ENCODE peak calls at places on chromosomes 7 and 10, in four cellular contexts. T is epithelial cell of esophagus, U is D721Med, W is coronary artery. X is an unnamed sample.

GRCh38 chr10:33163941-33164824 is 170.3 kb downstream of the NRP1 start:
- DNase-seq in T (peak), U (no peak), W (no peak), X (no peak)

GRCh38 chr7:108580298-108580697 is 10.6 kb downstream of the DNAJB9 start:
- DNase-seq in T (no peak), U (no peak), W (no peak), X (no peak)

GRCh38 chr7:69517985-69518731 is 80.1 kb upstream of the AUTS2 start:
- DNase-seq in T (no peak), U (no peak), W (no peak), X (no peak)

GRCh38 chr10:49138361-49138891 is 4.6 kb upstream of the FAM170B start:
- DNase-seq in T (no peak), U (no peak), W (no peak), X (no peak)

GRCh38 chr7:22319424-22320403 is 37.2 kb downstream of the RAPGEF5 start:
- DNase-seq in T (no peak), U (no peak), W (no peak), X (no peak)

GRCh38 chr10:18279202-18279601 is 139.0 kb downstream of the CACNB2 start:
- DNase-seq in T (peak), U (no peak), W (no peak), X (no peak)

GRCh38 chr10:103747193-103747865 is 108.0 kb downstream of the SH3PXD2A start:
- DNase-seq in T (no peak), U (no peak), W (no peak), X (no peak)

GRCh38 chr7:12684186-12684585 is 3.2 kb upstream of the ARL4A start:
- DNase-seq in T (no peak), U (no peak), W (no peak), X (no peak)

GRCh38 chr7:24851791-24852190 is 94.5 kb upstream of the GSDME start:
- DNase-seq in T (peak), U (no peak), W (no peak), X (no peak)

GRCh38 chr10:4514445-4515108 is 311.4 kb upstream of the AKR1E2 start:
- DNase-seq in T (no peak), U (no peak), W (peak), X (no peak)

GRCh38 chr10:106682175-106682574 is 482.3 kb downstream of the SORCS1 start:
- DNase-seq in T (peak), U (no peak), W (no peak), X (no peak)
- TF ChIP-seq CTCF in T (no peak), U (peak), W (no peak), X (no peak)

DNA sequence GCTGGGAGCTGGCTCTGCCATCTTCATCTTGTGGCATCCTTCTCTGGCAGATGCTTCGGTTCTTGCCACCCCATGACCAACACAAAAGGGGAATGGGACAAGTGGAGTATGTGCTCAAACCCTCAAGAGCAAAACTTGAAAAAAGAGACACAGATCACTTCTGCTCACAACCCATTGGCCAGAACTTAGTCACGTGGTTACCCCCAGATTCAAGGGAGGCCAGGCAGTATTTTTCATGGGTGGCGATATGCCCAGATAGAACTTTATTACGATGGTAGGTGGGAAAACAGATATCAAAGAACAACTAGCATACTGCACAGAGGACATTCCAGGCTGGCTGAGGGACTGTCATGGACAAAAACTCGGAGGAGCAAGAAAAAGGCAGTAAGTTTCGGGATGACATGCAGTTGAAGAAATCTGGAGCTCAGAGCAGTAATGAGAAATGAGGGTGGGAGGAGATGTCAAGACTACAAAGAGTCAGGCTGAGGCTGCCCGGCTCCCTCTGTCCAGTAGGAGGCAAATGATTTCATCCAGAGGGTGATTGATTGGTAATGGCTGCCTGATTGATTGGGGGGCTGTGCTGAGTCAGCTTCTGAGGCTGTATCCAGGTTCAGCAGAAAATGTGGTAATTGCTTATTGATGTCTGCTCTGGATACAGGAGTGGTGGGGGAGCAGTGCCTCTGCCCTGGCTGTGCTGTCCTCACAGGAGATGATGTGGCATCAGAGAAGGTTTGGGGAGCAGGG is 25.3 kb downstream of the COL13A1 start:
- DNase-seq in T (no peak), U (no peak), W (no peak), X (no peak)
- TF ChIP-seq CTCF in T (no peak), U (no peak), W (no peak), X (no peak)

GRCh38 chr7:63117-63480 is 129.3 kb upstream of the FAM20C start:
- DNase-seq in T (no peak), U (no peak), W (no peak), X (no peak)

GRCh38 chr7:63521-64021 is 128.8 kb upstream of the FAM20C start:
- DNase-seq in T (no peak), U (no peak), W (no peak), X (no peak)

GRCh38 chr7:65554-65953 is 126.8 kb upstream of the FAM20C start:
- DNase-seq in T (peak), U (no peak), W (no peak), X (no peak)

GRCh38 chr7:64799-65430 is 127.5 kb upstream of the FAM20C start:
- DNase-seq in T (no peak), U (no peak), W (no peak), X (no peak)

DNA sequence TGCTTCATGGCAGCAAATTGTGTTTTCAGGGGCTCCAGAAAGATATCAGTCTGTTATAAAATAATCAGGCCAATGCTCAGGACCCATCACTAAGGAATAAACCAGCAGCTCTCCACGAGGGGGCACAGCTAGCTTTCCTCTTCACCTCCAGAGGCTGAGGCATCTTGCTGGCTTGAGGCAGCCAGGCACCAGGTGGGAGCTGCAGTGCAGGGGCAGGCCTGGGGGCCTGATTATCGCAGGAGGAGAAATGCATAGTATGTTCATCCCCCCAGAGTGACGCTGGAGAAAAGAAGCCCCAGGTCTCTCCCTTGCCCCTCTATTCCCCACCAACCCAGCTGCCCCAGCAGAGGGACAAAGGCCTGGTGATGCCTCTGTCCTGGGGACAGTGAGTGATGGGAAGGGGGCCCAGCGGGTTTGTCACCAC is 128.3 kb upstream of the FAM20C start:
- DNase-seq in T (peak), U (no peak), W (no peak), X (no peak)
- TF ChIP-seq CTCF in T (peak), U (peak), W (no peak), X (no peak)

DNA sequence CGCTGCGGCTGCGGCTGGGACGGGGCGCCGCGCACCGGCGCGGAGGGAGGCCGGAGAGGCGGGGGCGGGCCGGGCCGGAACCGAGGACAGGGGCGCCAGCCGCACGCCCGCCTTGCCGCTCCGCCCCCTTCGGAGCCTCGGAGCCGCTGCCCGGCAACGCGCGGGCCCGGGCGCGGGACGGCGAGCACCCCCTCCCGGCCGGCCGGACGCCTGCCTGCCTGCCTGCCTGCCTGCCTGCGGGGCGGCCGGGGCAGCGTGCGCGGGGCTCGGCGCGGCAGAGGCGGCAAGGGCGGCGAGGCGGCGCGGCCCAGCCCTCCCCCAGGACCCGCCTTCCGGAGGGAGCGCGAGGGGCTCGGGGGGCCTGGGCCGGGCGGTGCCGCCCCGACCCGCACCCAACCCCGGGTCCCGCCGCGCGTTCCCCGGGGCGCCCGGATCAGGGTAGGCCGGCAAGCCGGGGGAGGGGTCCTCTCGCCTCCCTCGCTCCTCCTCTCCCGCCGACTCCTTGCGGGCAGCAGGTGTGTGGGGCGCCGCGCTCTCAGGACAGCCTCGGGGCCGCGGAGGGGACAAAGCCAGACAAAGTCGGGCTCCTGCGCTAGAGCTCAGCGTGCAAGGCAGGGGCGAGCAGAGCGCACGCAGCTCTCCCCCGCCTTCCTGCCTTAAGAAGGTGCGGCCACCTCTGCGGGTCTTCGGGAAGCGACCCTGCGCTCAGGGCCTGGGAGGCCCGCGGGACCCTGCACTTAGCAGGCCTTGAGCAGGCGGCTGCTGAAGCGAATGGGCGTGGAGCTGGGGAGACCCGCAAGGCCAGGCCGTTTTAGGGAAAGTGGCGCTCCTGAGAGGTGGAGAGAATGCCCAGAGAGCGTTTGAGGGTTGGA is at the start of gene KIAA1549:
- DNase-seq in T (peak), U (peak), W (peak), X (peak)
- TF ChIP-seq CTCF in T (peak), U (peak), W (no peak), X (no peak)

GRCh38 chr10:71713135-71714040 is 6.2 kb downstream of the C10orf105 start:
- DNase-seq in T (peak), U (no peak), W (peak), X (no peak)
- TF ChIP-seq CTCF in T (no peak), U (no peak), W (no peak), X (no peak)

DNA sequence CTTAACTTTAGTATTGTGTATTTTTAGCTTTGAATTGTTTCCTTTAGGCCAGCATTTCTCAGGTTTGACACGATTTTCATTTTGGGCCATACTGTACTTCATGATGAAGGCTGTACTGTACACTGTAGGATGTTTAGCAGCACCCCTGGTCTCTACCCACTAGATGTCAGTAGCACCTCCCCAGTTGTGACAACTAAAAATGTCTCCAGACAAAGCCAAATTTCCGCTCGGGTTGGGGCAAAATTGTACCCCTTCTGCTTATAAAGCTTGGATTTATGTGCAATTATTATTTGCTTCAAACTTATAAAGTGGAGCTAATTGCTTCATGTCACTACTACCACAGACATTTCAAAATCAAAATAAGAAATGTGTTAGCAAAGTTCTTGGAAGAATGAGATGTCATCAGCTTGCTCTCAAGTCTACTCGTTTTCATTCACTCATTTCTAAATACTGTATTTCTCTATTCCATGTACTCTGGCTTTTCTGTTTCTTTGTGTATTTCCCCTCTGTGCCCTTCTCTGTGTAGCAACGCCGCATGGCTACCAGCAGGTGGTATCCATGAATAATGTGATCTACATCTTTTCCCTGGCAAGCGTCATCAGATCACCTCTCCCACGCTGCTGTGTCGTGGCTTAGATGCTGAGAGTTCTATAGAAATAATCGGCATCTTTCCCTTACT is 47.7 kb upstream of the CALCR start:
- DNase-seq in T (peak), U (no peak), W (no peak), X (no peak)
- TF ChIP-seq CTCF in T (peak), U (peak), W (peak), X (no peak)

GRCh38 chr7:130254555-130254954 is 12.1 kb upstream of the CPA2 start:
- DNase-seq in T (no peak), U (no peak), W (no peak), X (no peak)
- TF ChIP-seq CTCF in T (no peak), U (no peak), W (no peak), X (no peak)

GRCh38 chr7:140924019-140924820 is 509 bp downstream of the BRAF start:
- DNase-seq in T (peak), U (no peak), W (peak), X (peak)
- TF ChIP-seq CTCF in T (peak), U (peak), W (peak), X (no peak)

X was measured in natural killer cell.